ENCODE peak calls at places on chromosomes 7 and 10, in six cellular contexts. Y is IMR-90; V is uterus; L is CD4-positive, CD25-positive, alpha-beta regulatory T cell; D is body of pancreas; Z is A549. N is an unnamed sample. For H3K9me3 and H3K4me1, the result is how much of the 10 kb centered on the place peaks cover.

GRCh38 chr10:34364253-34365037 is 450.7 kb downstream of the PARD3 start:
- DNase-seq in Y (no peak), V (no peak), L (no peak), D (no peak), Z (peak), N (no peak)

GRCh38 chr10:69409968-69410367 is 6.8 kb downstream of the TACR2 start:
- DNase-seq in Y (no peak), V (no peak), L (no peak), D (no peak), Z (no peak), N (no peak)

GRCh38 chr10:132904169-132904813 is 38.1 kb downstream of the CFAP46 start:
- DNase-seq in Y (peak), V (no peak), L (no peak), D (peak), Z (peak), N (peak)

GRCh38 chr10:60513281-60513680 is 123.6 kb upstream of the ANK3 start:
- DNase-seq in Y (no peak), V (no peak), L (no peak), D (no peak), Z (no peak), N (no peak)

GRCh38 chr10:103193107-103193819 is at the start of gene NT5C2:
- DNase-seq in Y (peak), V (peak), L (peak), D (peak), Z (peak), N (peak)

GRCh38 chr7:101736077-101736476 is 81.3 kb upstream of the CUX1 start:
- DNase-seq in Y (no peak), V (no peak), L (no peak), D (no peak), Z (no peak), N (no peak)

GRCh38 chr7:111877931-111878330 is 315.6 kb upstream of the IMMP2L start:
- DNase-seq in Y (no peak), V (no peak), L (no peak), D (no peak), Z (no peak), N (no peak)

GRCh38 chr7:33554046-33554445 is 351.3 kb upstream of the BMPER start:
- DNase-seq in Y (no peak), V (no peak), L (no peak), D (no peak), Z (no peak), N (no peak)

GRCh38 chr10:124381011-124381591 is 37.6 kb downstream of the OAT start:
- DNase-seq in Y (peak), V (no peak), L (no peak), D (no peak), Z (no peak), N (no peak)

GRCh38 chr10:68560201-68560915 is at the start of gene TET1:
- DNase-seq in Y (peak), V (peak), L (no peak), D (peak), Z (peak), N (peak)

GRCh38 chr7:50730459-50731400 is 52.0 kb downstream of the GRB10 start:
- DNase-seq in Y (no peak), V (no peak), L (no peak), D (no peak), Z (no peak), N (no peak)

GRCh38 chr7:20744913-20745587 is 41.6 kb downstream of the SP8 start:
- DNase-seq in Y (no peak), V (no peak), L (no peak), D (no peak), Z (no peak), N (no peak)

GRCh38 chr10:22977751-22978150 is 49.9 kb downstream of the ARMC3 start:
- DNase-seq in Y (no peak), V (no peak), L (no peak), D (no peak), Z (no peak), N (no peak)

GRCh38 chr10:6204341-6205191 is 1.8 kb downstream of the PFKFB3 start:
- DNase-seq in Y (peak), V (peak), L (no peak), D (peak), Z (no peak), N (peak)

GRCh38 chr7:35691827-35692307 is 3.1 kb downstream of the HERPUD2 start:
- DNase-seq in Y (peak), V (no peak), L (peak), D (no peak), Z (no peak), N (no peak)

GRCh38 chr10:73076361-73077183 is 20.1 kb downstream of the P4HA1 start:
- DNase-seq in Y (peak), V (peak), L (no peak), D (no peak), Z (no peak), N (peak)

GRCh38 chr7:105654994-105655900 is 74.0 kb upstream of the EFCAB10 start:
- DNase-seq in Y (peak), V (peak), L (no peak), D (peak), Z (no peak), N (no peak)

GRCh38 chr7:79453558-79454324 is at the start of gene MAGI2:
- DNase-seq in Y (peak), V (peak), L (peak), D (peak), Z (no peak), N (peak)

GRCh38 chr10:30057421-30057841 is 2.0 kb downstream of the JCAD start:
- DNase-seq in Y (peak), V (no peak), L (no peak), D (no peak), Z (peak), N (no peak)

GRCh38 chr10:1526427-1527055 is 210.8 kb downstream of the ADARB2 start:
- DNase-seq in Y (no peak), V (no peak), L (no peak), D (no peak), Z (no peak), N (no peak)

GRCh38 chr7:26723140-26723539 is 141.2 kb downstream of the SKAP2 start:
- DNase-seq in Y (no peak), V (no peak), L (no peak), D (no peak), Z (no peak), N (no peak)

GRCh38 chr7:135094472-135095237 is 53.2 kb upstream of the TMEM140 start:
- DNase-seq in Y (no peak), V (no peak), L (no peak), D (no peak), Z (no peak), N (no peak)

GRCh38 chr10:95655571-95656290 is 780 bp downstream of the ALDH18A1 start:
- DNase-seq in Y (peak), V (no peak), L (no peak), D (no peak), Z (peak), N (no peak)

GRCh38 chr7:132580277-132580676 is 4.0 kb upstream of the PLXNA4 start:
- DNase-seq in Y (no peak), V (no peak), L (no peak), D (no peak), Z (peak), N (no peak)

GRCh38 chr10:130409346-130409745 is 273.2 kb downstream of the GLRX3 start:
- DNase-seq in Y (no peak), V (no peak), L (no peak), D (no peak), Z (no peak), N (no peak)

GRCh38 chr7:82234457-82235049 is 209.0 kb downstream of the CACNA2D1 start:
- DNase-seq in Y (peak), V (no peak), L (no peak), D (no peak), Z (peak), N (no peak)

GRCh38 chr7:100719523-100720319 is 547 bp upstream of the EPO start:
- DNase-seq in Y (peak), V (no peak), L (no peak), D (no peak), Z (no peak), N (no peak)

GRCh38 chr7:38127216-38128207 is 50.5 kb upstream of the STARD3NL start:
- DNase-seq in Y (no peak), V (no peak), L (no peak), D (no peak), Z (no peak), N (no peak)

GRCh38 chr10:5953676-5954075 is 23.7 kb downstream of the IL15RA start:
- DNase-seq in Y (no peak), V (no peak), L (no peak), D (no peak), Z (no peak), N (no peak)

GRCh38 chr10:80464557-80465466 is 10.7 kb downstream of the TSPAN14 start:
- DNase-seq in Y (peak), V (no peak), L (no peak), D (peak), Z (no peak), N (no peak)

GRCh38 chr7:97226541-97226940 is 109.0 kb downstream of the SDHAF3 start:
- DNase-seq in Y (no peak), V (no peak), L (no peak), D (no peak), Z (no peak), N (no peak)

GRCh38 chr7:122200888-122201287 is 56.8 kb upstream of the AASS start:
- DNase-seq in Y (no peak), V (no peak), L (no peak), D (peak), Z (no peak), N (no peak)

GRCh38 chr10:27393961-27394360 is 110.1 kb upstream of the RAB18 start:
- DNase-seq in Y (no peak), V (no peak), L (no peak), D (no peak), Z (no peak), N (no peak)

DNA sequence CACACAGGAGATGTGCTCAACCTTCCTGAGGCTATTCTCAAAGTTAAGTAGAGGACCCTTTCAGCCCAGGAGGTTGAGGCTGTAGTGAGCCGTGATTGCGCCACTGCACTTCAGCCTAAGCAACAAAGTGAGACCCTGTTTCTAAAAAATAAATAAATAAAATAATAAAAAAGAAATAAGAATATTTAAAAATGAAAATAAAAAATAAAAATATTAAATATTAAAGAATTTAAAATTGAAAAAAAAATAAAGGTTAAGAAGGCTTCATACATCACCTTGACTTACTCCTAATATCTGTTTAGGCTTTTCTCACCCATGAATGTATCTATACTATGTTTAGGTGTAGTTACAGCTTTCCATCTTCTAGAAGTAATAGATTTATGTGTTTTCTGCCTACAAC is 187.5 kb upstream of the AGK start:
- DNase-seq in Y (no peak), V (no peak), L (no peak), D (no peak), Z (no peak), N (no peak)
- H3K9me3 ChIP-seq in Y (under half), V (under half), L (under half), D (under half), Z (under half), N (under half)

GRCh38 chr10:104256335-104257080 is 1.8 kb downstream of the GSTO1 start:
- DNase-seq in Y (no peak), V (no peak), L (no peak), D (no peak), Z (no peak), N (no peak)
- H3K27ac ChIP-seq in Y (peak), V (peak), L (peak), D (peak), Z (peak), N (peak)

GRCh38 chr7:1109581-1110310 is 21.8 kb downstream of the GPER1 start:
- DNase-seq in Y (no peak), V (no peak), L (no peak), D (no peak), Z (no peak), N (peak)
- H3K4me1 ChIP-seq in Y (under half), V (under half), L (under half), D (under half), Z (under half), N (under half)

GRCh38 chr7:157886261-157886660 is 549.5 kb downstream of the DNAJB6 start:
- DNase-seq in Y (no peak), V (no peak), L (no peak), D (no peak), Z (no peak), N (no peak)
- H3K9me3 ChIP-seq in Y (under half), V (under half), L (under half), D (under half), Z (under half), N (under half)

DNA sequence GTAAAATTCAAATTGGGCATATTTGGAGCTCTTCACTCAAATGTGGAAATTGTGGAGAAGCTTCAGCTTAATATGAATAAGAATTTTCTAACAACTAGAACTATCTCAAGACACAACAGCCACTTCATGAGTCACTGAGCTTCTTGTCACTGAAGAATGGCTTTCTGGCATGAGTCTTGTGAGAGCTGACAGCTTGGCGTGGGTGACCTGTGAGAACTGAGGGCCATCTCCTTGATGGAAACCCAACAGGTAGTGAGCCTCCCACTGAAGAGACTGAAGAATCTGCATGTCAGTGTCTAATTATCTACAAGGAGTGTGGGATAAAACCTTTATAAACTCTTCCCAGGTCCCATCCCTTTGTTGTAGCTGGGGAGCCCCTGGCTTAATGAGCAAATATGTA is 66.0 kb downstream of the CLEC2L start:
- DNase-seq in Y (peak), V (no peak), L (no peak), D (no peak), Z (no peak), N (no peak)
- H3K27ac ChIP-seq in Y (no peak), V (peak), L (no peak), D (no peak), Z (no peak), N (no peak)